ENCODE peak calls at places on chromosomes 3 and 15, in nine cellular contexts. J is WERI-Rb-1; L is cardiac fibroblast; R is lung; C is CD4-positive, alpha-beta T cell; I is GM12865; W is colonic mucosa; G is heart left ventricle; X is bronchial epithelial cell. S is an unnamed sample.

GRCh38 chr3:38126121-38126892 is 10.6 kb downstream of the ACAA1 start:
- DNase-seq in I (no peak), R (no peak), C (no peak), J (no peak), X (no peak), W (no peak), G (peak; percentile 11), L (no peak), S (no peak)

GRCh38 chr3:195886181-195887141 is 21.9 kb downstream of the TNK2 start:
- DNase-seq in X (peak; percentile 28), L (peak; percentile 86), I (no peak), C (no peak), R (no peak), J (no peak), W (no peak), G (no peak), S (no peak)

GRCh38 chr3:42830437-42831320 is 21.4 kb downstream of the ACKR2 start:
- DNase-seq in W (no peak), C (no peak), R (no peak), L (peak; percentile 48), I (peak; percentile 13), J (no peak), X (peak; percentile 54), G (no peak), S (no peak)

GRCh38 chr3:132189601-132190000 is 127.6 kb upstream of the ACP3 start:
- DNase-seq in X (no peak), L (no peak), G (no peak), R (no peak), C (no peak), J (no peak), W (no peak), I (no peak), S (no peak)

GRCh38 chr3:185770071-185770470 is 54.8 kb downstream of the IGF2BP2 start:
- DNase-seq in L (no peak), R (no peak), G (no peak), J (no peak), W (no peak), I (no peak), X (no peak), C (no peak), S (no peak)

GRCh38 chr15:79007066-79007465 is 62.2 kb upstream of the CTSH start:
- DNase-seq in J (peak; percentile 71), G (no peak), W (peak; percentile 44), R (peak; percentile 63), C (no peak), I (peak; percentile 57), L (peak; percentile 55), X (peak; percentile 52), S (no peak)

GRCh38 chr3:189143321-189143720 is 28.4 kb upstream of the TPRG1 start:
- DNase-seq in C (no peak), G (no peak), W (no peak), I (no peak), L (peak; percentile 18), X (no peak), R (no peak), J (no peak), S (no peak)

GRCh38 chr15:31480356-31481058 is 153.9 kb downstream of the KLF13 start:
- DNase-seq in R (no peak), G (no peak), I (no peak), J (no peak), X (no peak), W (no peak), L (no peak), C (no peak), S (no peak)

GRCh38 chr3:189902230-189903186 is 218.2 kb downstream of the P3H2 start:
- DNase-seq in I (no peak), L (peak; percentile 12), X (peak; percentile 53), C (no peak), G (no peak), W (no peak), J (no peak), R (no peak), S (no peak)

GRCh38 chr15:29825205-29825604 is 2.9 kb upstream of the TJP1 start:
- DNase-seq in J (no peak), G (no peak), C (no peak), R (no peak), W (no peak), L (peak; percentile 43), X (no peak), I (peak; percentile 46), S (no peak)

GRCh38 chr3:132804498-132804897 is 82.3 kb upstream of the NPHP3 start:
- DNase-seq in L (peak; percentile 35), I (no peak), J (no peak), R (no peak), X (peak; percentile 21), C (no peak), W (no peak), G (no peak), S (no peak)

DNA sequence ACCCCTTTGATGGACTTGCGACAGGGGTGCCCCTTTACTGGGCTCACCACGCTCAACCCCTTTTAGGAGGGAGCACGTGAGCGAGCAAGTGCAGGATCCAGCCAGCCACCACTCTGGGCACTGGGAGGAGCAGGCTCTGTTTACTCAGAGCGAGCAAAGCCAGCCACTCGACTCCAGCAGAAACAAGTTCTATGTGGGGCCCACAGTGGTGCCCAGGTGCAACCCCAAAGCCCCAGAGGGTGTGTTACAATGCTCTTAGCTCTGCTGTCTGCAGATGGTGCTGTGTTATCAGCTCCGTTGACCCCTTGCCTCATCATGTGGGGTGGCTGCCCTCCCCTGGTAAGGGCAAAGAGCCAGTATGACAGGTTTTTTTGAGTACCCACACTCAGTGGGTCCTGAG is 120.3 kb upstream of the SUCLG2 start:
- DNase-seq in C (no peak), J (no peak), L (no peak), W (no peak), I (no peak), X (no peak), G (no peak), R (no peak), S (no peak)
- TF ChIP-seq CTCF in C (no peak), J (no peak), L (no peak), W (no peak), I (no peak), X (no peak), G (no peak), R (no peak), S (no peak)

GRCh38 chr3:71413572-71413971 is 170.0 kb downstream of the FOXP1 start:
- DNase-seq in I (no peak), L (no peak), R (no peak), X (peak; percentile 48), J (no peak), C (no peak), G (no peak), W (no peak), S (no peak)

GRCh38 chr3:71415708-71416108 is 167.8 kb downstream of the FOXP1 start:
- DNase-seq in G (no peak), W (no peak), X (no peak), I (no peak), C (no peak), J (no peak), L (no peak), R (no peak), S (no peak)

GRCh38 chr3:71419369-71419768 is 164.2 kb downstream of the FOXP1 start:
- DNase-seq in I (no peak), L (no peak), X (no peak), J (no peak), W (no peak), R (no peak), C (no peak), G (no peak), S (no peak)

GRCh38 chr3:71414189-71414924 is 169.2 kb downstream of the FOXP1 start:
- DNase-seq in W (no peak), G (no peak), C (no peak), X (peak; percentile 51), I (no peak), J (no peak), L (no peak), R (no peak), S (no peak)

DNA sequence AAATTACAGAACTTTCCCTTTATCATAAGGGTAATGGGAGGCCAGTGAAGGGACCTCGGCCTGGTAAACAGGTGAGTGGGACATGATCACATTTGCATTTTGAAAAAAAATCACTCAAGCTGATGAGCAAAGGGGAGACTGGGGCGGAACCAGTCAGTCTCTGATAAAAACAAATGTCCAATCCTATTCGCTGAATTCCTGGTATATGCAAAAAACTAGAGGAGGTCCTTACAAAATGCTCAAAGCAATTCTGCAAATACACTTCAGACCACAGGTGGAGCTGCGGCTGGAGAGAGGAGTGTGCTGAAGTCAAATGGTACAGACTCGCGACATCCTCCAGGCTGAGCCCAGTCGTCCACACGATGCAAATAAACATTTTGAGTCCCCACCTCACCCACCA is 166.7 kb downstream of the FOXP1 start:
- DNase-seq in C (peak; percentile 27), I (peak; percentile 9), L (no peak), R (no peak), J (no peak), X (no peak), W (no peak), G (no peak), S (no peak)
- TF ChIP-seq CTCF in C (peak; percentile 40), I (no peak), L (no peak), R (no peak), J (peak; percentile 35), X (peak; percentile 17), W (no peak), G (no peak), S (no peak)

DNA sequence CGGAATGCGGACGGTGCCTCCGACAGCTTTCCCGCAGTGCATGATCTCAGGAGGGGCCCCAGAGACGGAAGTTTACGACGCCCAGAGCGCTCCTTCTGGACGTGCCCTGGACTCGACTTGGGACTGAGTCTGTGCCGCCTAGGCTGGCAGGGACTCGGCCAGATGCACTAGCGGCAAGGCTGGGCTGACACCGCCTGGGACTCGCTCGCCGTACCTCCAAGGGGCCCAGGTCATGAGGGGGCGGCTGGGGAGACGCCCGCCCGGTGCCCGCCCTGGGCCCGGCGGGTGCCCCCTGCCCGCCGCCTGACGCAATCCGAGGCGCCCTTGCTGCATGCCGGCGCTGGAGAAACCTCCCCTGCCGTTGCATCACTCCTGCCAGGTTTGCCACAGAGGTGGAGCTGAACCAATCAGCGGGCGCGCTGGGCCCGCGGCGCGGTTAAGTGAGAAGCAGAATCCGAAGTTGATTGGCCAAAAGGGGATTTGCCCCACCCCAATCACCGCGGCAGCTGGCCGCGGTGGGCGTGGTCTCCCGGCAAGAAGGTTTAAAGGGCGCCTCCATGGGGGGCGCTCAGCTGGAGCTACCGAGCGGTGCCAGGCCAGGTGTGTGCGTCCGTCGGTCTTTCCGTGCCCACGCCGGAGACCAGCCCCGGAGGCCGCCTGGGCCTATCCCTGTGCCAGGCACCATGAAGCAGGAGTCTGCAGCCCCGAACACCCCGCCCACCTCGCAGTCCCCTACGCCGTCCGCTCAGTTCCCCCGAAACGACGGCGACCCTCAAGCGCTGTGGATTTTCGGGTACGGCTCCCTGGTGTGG is at the start of gene CHAC1:
- DNase-seq in R (peak; percentile 97), W (peak; percentile 97), L (peak; percentile 97), J (peak; percentile 97), G (peak; percentile 94), X (peak; percentile 92), I (peak; percentile 97), C (peak; percentile 93), S (peak; percentile 99)
- TF ChIP-seq CTCF in R (no peak), W (no peak), L (no peak), J (no peak), G (no peak), X (no peak), I (no peak), C (peak; percentile 20), S (peak; percentile 0)

DNA sequence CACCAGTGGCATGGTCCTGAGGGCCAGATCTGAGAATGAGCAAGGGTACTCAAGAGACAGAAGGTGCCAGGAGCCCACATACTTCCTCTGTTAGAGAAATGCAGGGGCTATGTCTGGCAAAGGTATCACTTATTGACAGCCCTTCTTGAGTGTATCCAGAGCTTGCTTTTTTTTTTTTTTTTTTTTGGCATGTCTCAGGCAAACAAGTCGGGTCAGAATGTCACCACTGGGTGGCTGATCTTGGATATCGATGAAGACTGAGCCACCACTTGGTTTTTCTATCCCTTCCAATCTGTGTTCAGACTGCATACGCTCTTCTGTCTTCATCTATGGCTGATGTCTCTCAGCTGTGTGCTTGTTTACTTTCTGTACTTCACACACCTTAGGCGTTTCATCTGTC is 363.4 kb upstream of the C2CD4B start:
- DNase-seq in W (no peak), C (no peak), R (no peak), G (no peak), J (no peak), I (no peak), X (no peak), L (no peak), S (no peak)
- TF ChIP-seq CTCF in W (no peak), C (no peak), R (no peak), G (no peak), J (peak; percentile 6), I (no peak), X (no peak), L (no peak), S (no peak)